ENCODE peak calls at places on chromosomes 7 and 10, in nine cellular contexts. One of them, this sample, is unnamed.

GRCh38 chr7:55185321-55185802 is 166.5 kb downstream of the EGFR start:
- DNase-seq in stimulated activated CD8-positive, alpha-beta memory T cell treated with anti-CD3 and anti-CD28 coated beads, Interleukin-4, amount 100 ng/mL, for 1 hour: no peak
- DNase-seq in left lobe of liver: no peak
- DNase-seq in activated effector memory CD4-positive, alpha-beta T cell treated with Interleukin-2 at 50 U/mL for 16 hours: no peak
- DNase-seq in AG10803: no peak
- DNase-seq in progenitor cell of endocrine pancreas: no peak
- DNase-seq in spleen: no peak
- DNase-seq in NCI-H2081: no peak
- DNase-seq in EL: peak; percentile 29
- DNase-seq in this sample: no peak

GRCh38 chr10:106450966-106451365 is 713.5 kb downstream of the SORCS1 start:
- DNase-seq in spleen: no peak
- DNase-seq in activated effector memory CD4-positive, alpha-beta T cell treated with Interleukin-2 at 50 U/mL for 16 hours: no peak
- DNase-seq in EL: peak; percentile 80
- DNase-seq in AG10803: no peak
- DNase-seq in NCI-H2081: no peak
- DNase-seq in progenitor cell of endocrine pancreas: no peak
- DNase-seq in stimulated activated CD8-positive, alpha-beta memory T cell treated with anti-CD3 and anti-CD28 coated beads, Interleukin-4, amount 100 ng/mL, for 1 hour: no peak
- DNase-seq in left lobe of liver: no peak
- DNase-seq in this sample: no peak

GRCh38 chr7:35261476-35262285 is 7.8 kb upstream of the TBX20 start:
- DNase-seq in EL: no peak
- DNase-seq in progenitor cell of endocrine pancreas: no peak
- DNase-seq in AG10803: no peak
- DNase-seq in spleen: no peak
- DNase-seq in activated effector memory CD4-positive, alpha-beta T cell treated with Interleukin-2 at 50 U/mL for 16 hours: no peak
- DNase-seq in left lobe of liver: no peak
- DNase-seq in NCI-H2081: no peak
- DNase-seq in stimulated activated CD8-positive, alpha-beta memory T cell treated with anti-CD3 and anti-CD28 coated beads, Interleukin-4, amount 100 ng/mL, for 1 hour: no peak
- DNase-seq in this sample: no peak

GRCh38 chr7:44154703-44155102 is 13.6 kb upstream of the MYL7 start:
- DNase-seq in progenitor cell of endocrine pancreas: no peak
- DNase-seq in EL: peak; percentile 31
- DNase-seq in activated effector memory CD4-positive, alpha-beta T cell treated with Interleukin-2 at 50 U/mL for 16 hours: no peak
- DNase-seq in AG10803: no peak
- DNase-seq in stimulated activated CD8-positive, alpha-beta memory T cell treated with anti-CD3 and anti-CD28 coated beads, Interleukin-4, amount 100 ng/mL, for 1 hour: no peak
- DNase-seq in left lobe of liver: peak; percentile 24
- DNase-seq in spleen: no peak
- DNase-seq in NCI-H2081: no peak
- DNase-seq in this sample: no peak

GRCh38 chr7:44307301-44307900 is 18.0 kb downstream of the CAMK2B start:
- DNase-seq in progenitor cell of endocrine pancreas: no peak
- DNase-seq in activated effector memory CD4-positive, alpha-beta T cell treated with Interleukin-2 at 50 U/mL for 16 hours: no peak
- DNase-seq in NCI-H2081: peak; percentile 74
- DNase-seq in left lobe of liver: no peak
- DNase-seq in AG10803: peak; percentile 62
- DNase-seq in EL: peak; percentile 78
- DNase-seq in stimulated activated CD8-positive, alpha-beta memory T cell treated with anti-CD3 and anti-CD28 coated beads, Interleukin-4, amount 100 ng/mL, for 1 hour: no peak
- DNase-seq in spleen: no peak
- DNase-seq in this sample: no peak

GRCh38 chr7:158812684-158813083 is 16.6 kb downstream of the ESYT2 start:
- DNase-seq in stimulated activated CD8-positive, alpha-beta memory T cell treated with anti-CD3 and anti-CD28 coated beads, Interleukin-4, amount 100 ng/mL, for 1 hour: no peak
- DNase-seq in EL: no peak
- DNase-seq in NCI-H2081: no peak
- DNase-seq in AG10803: no peak
- DNase-seq in progenitor cell of endocrine pancreas: no peak
- DNase-seq in spleen: no peak
- DNase-seq in left lobe of liver: no peak
- DNase-seq in activated effector memory CD4-positive, alpha-beta T cell treated with Interleukin-2 at 50 U/mL for 16 hours: peak; percentile 69
- DNase-seq in this sample: no peak

GRCh38 chr7:101618207-101618839 is 10.8 kb downstream of the MYL10 start:
- DNase-seq in NCI-H2081: no peak
- DNase-seq in AG10803: peak; percentile 74
- DNase-seq in progenitor cell of endocrine pancreas: no peak
- DNase-seq in activated effector memory CD4-positive, alpha-beta T cell treated with Interleukin-2 at 50 U/mL for 16 hours: no peak
- DNase-seq in left lobe of liver: no peak
- DNase-seq in spleen: no peak
- DNase-seq in EL: peak; percentile 79
- DNase-seq in stimulated activated CD8-positive, alpha-beta memory T cell treated with anti-CD3 and anti-CD28 coated beads, Interleukin-4, amount 100 ng/mL, for 1 hour: no peak
- DNase-seq in this sample: no peak

GRCh38 chr7:131068604-131069021 is 259.1 kb upstream of the MKLN1 start:
- DNase-seq in progenitor cell of endocrine pancreas: no peak
- DNase-seq in AG10803: peak; percentile 40
- DNase-seq in NCI-H2081: no peak
- DNase-seq in EL: peak; percentile 39
- DNase-seq in stimulated activated CD8-positive, alpha-beta memory T cell treated with anti-CD3 and anti-CD28 coated beads, Interleukin-4, amount 100 ng/mL, for 1 hour: no peak
- DNase-seq in left lobe of liver: no peak
- DNase-seq in spleen: no peak
- DNase-seq in activated effector memory CD4-positive, alpha-beta T cell treated with Interleukin-2 at 50 U/mL for 16 hours: no peak
- DNase-seq in this sample: no peak

GRCh38 chr10:132133449-132134291 is 53.1 kb upstream of the DPYSL4 start:
- DNase-seq in AG10803: no peak
- DNase-seq in NCI-H2081: no peak
- DNase-seq in progenitor cell of endocrine pancreas: no peak
- DNase-seq in activated effector memory CD4-positive, alpha-beta T cell treated with Interleukin-2 at 50 U/mL for 16 hours: no peak
- DNase-seq in stimulated activated CD8-positive, alpha-beta memory T cell treated with anti-CD3 and anti-CD28 coated beads, Interleukin-4, amount 100 ng/mL, for 1 hour: no peak
- DNase-seq in spleen: peak; percentile 73
- DNase-seq in EL: no peak
- DNase-seq in left lobe of liver: no peak
- DNase-seq in this sample: no peak

GRCh38 chr10:3873728-3874461 is 88.9 kb upstream of the KLF6 start:
- DNase-seq in left lobe of liver: no peak
- DNase-seq in EL: peak; percentile 24
- DNase-seq in stimulated activated CD8-positive, alpha-beta memory T cell treated with anti-CD3 and anti-CD28 coated beads, Interleukin-4, amount 100 ng/mL, for 1 hour: no peak
- DNase-seq in progenitor cell of endocrine pancreas: no peak
- DNase-seq in spleen: no peak
- DNase-seq in activated effector memory CD4-positive, alpha-beta T cell treated with Interleukin-2 at 50 U/mL for 16 hours: no peak
- DNase-seq in AG10803: peak; percentile 79
- DNase-seq in NCI-H2081: peak; percentile 40
- DNase-seq in this sample: peak; percentile 62

GRCh38 chr7:130912910-130913720 is 179.1 kb upstream of the KLF14 start:
- DNase-seq in progenitor cell of endocrine pancreas: no peak
- DNase-seq in stimulated activated CD8-positive, alpha-beta memory T cell treated with anti-CD3 and anti-CD28 coated beads, Interleukin-4, amount 100 ng/mL, for 1 hour: peak; percentile 56
- DNase-seq in activated effector memory CD4-positive, alpha-beta T cell treated with Interleukin-2 at 50 U/mL for 16 hours: peak; percentile 67
- DNase-seq in left lobe of liver: peak; percentile 62
- DNase-seq in spleen: peak; percentile 91
- DNase-seq in EL: peak; percentile 99
- DNase-seq in NCI-H2081: peak; percentile 62
- DNase-seq in AG10803: peak; percentile 98
- DNase-seq in this sample: peak; percentile 98

GRCh38 chr10:71486465-71487114 is 89.9 kb downstream of the CDH23 start:
- DNase-seq in progenitor cell of endocrine pancreas: peak; percentile 63
- DNase-seq in stimulated activated CD8-positive, alpha-beta memory T cell treated with anti-CD3 and anti-CD28 coated beads, Interleukin-4, amount 100 ng/mL, for 1 hour: no peak
- DNase-seq in activated effector memory CD4-positive, alpha-beta T cell treated with Interleukin-2 at 50 U/mL for 16 hours: no peak
- DNase-seq in AG10803: peak; percentile 27
- DNase-seq in EL: peak; percentile 27
- DNase-seq in spleen: peak; percentile 80
- DNase-seq in left lobe of liver: peak; percentile 52
- DNase-seq in NCI-H2081: no peak
- DNase-seq in this sample: peak; percentile 12

GRCh38 chr10:13942030-13942429 is 355.3 kb downstream of the PRPF18 start:
- DNase-seq in progenitor cell of endocrine pancreas: no peak
- DNase-seq in spleen: no peak
- DNase-seq in EL: no peak
- DNase-seq in left lobe of liver: no peak
- DNase-seq in activated effector memory CD4-positive, alpha-beta T cell treated with Interleukin-2 at 50 U/mL for 16 hours: no peak
- DNase-seq in AG10803: no peak
- DNase-seq in stimulated activated CD8-positive, alpha-beta memory T cell treated with anti-CD3 and anti-CD28 coated beads, Interleukin-4, amount 100 ng/mL, for 1 hour: no peak
- DNase-seq in NCI-H2081: no peak
- DNase-seq in this sample: no peak

GRCh38 chr10:80579849-80580645 is 42.3 kb downstream of the SH2D4B start:
- DNase-seq in AG10803: no peak
- DNase-seq in activated effector memory CD4-positive, alpha-beta T cell treated with Interleukin-2 at 50 U/mL for 16 hours: no peak
- DNase-seq in NCI-H2081: no peak
- DNase-seq in EL: no peak
- DNase-seq in left lobe of liver: no peak
- DNase-seq in progenitor cell of endocrine pancreas: no peak
- DNase-seq in stimulated activated CD8-positive, alpha-beta memory T cell treated with anti-CD3 and anti-CD28 coated beads, Interleukin-4, amount 100 ng/mL, for 1 hour: no peak
- DNase-seq in spleen: no peak
- DNase-seq in this sample: no peak